ENCODE peak calls at places on chromosomes 12 and 14, in eight cellular contexts. One of them, this sample, is unnamed.
A peak's percentile ranks its signal among the peaks of the same experiment; 100 is the strongest.

GRCh38 chr12:63805704-63806672 is 26.3 kb downstream of the RXYLT1 start:
- DNase-seq in Peyer's patch: no peak
- DNase-seq in left lung: no peak
- DNase-seq in transverse colon: peak; percentile 37
- DNase-seq in progenitor cell of endocrine pancreas: no peak
- DNase-seq in AG04450: no peak
- DNase-seq in fibroblast of pulmonary artery: no peak
- DNase-seq in sigmoid colon: no peak
- DNase-seq in this sample: no peak

GRCh38 chr14:99006271-99006670 is 265.7 kb downstream of the BCL11B start:
- DNase-seq in Peyer's patch: no peak
- DNase-seq in left lung: no peak
- DNase-seq in transverse colon: no peak
- DNase-seq in progenitor cell of endocrine pancreas: no peak
- DNase-seq in AG04450: no peak
- DNase-seq in fibroblast of pulmonary artery: no peak
- DNase-seq in sigmoid colon: no peak
- DNase-seq in this sample: no peak

GRCh38 chr12:114311966-114312365 is 94.0 kb downstream of the TBX5 start:
- DNase-seq in Peyer's patch: no peak
- DNase-seq in left lung: no peak
- DNase-seq in transverse colon: no peak
- DNase-seq in progenitor cell of endocrine pancreas: no peak
- DNase-seq in AG04450: no peak
- DNase-seq in fibroblast of pulmonary artery: peak; percentile 3
- DNase-seq in sigmoid colon: no peak
- DNase-seq in this sample: no peak

GRCh38 chr12:26092706-26093105 is 32.1 kb downstream of the BHLHE41 start:
- DNase-seq in Peyer's patch: no peak
- DNase-seq in left lung: no peak
- DNase-seq in transverse colon: no peak
- DNase-seq in progenitor cell of endocrine pancreas: no peak
- DNase-seq in AG04450: no peak
- DNase-seq in fibroblast of pulmonary artery: peak; percentile 46
- DNase-seq in sigmoid colon: no peak
- DNase-seq in this sample: no peak

GRCh38 chr14:71397371-71397770 is 490.1 kb downstream of the PCNX1 start:
- DNase-seq in Peyer's patch: no peak
- DNase-seq in left lung: no peak
- DNase-seq in transverse colon: no peak
- DNase-seq in progenitor cell of endocrine pancreas: no peak
- DNase-seq in AG04450: no peak
- DNase-seq in fibroblast of pulmonary artery: no peak
- DNase-seq in sigmoid colon: no peak
- DNase-seq in this sample: no peak

GRCh38 chr14:35034440-35034833 is 11.6 kb upstream of the FAM177A1 start:
- DNase-seq in Peyer's patch: no peak
- DNase-seq in left lung: no peak
- DNase-seq in transverse colon: no peak
- DNase-seq in progenitor cell of endocrine pancreas: no peak
- DNase-seq in AG04450: no peak
- DNase-seq in fibroblast of pulmonary artery: no peak
- DNase-seq in sigmoid colon: no peak
- DNase-seq in this sample: no peak

GRCh38 chr12:28340261-28340660 is 150.0 kb downstream of the CCDC91 start:
- DNase-seq in Peyer's patch: no peak
- DNase-seq in left lung: no peak
- DNase-seq in transverse colon: no peak
- DNase-seq in progenitor cell of endocrine pancreas: no peak
- DNase-seq in AG04450: peak; percentile 13
- DNase-seq in fibroblast of pulmonary artery: peak; percentile 16
- DNase-seq in sigmoid colon: no peak
- DNase-seq in this sample: no peak

GRCh38 chr12:115984607-115985006 is 292.9 kb downstream of the MED13L start:
- DNase-seq in Peyer's patch: no peak
- DNase-seq in left lung: no peak
- DNase-seq in transverse colon: no peak
- DNase-seq in progenitor cell of endocrine pancreas: no peak
- DNase-seq in AG04450: no peak
- DNase-seq in fibroblast of pulmonary artery: no peak
- DNase-seq in sigmoid colon: no peak
- DNase-seq in this sample: no peak

GRCh38 chr12:1890810-1891209 is 27.6 kb downstream of the CACNA2D4 start:
- DNase-seq in Peyer's patch: no peak
- DNase-seq in left lung: no peak
- DNase-seq in transverse colon: no peak
- DNase-seq in progenitor cell of endocrine pancreas: no peak
- DNase-seq in AG04450: no peak
- DNase-seq in fibroblast of pulmonary artery: no peak
- DNase-seq in sigmoid colon: no peak
- DNase-seq in this sample: no peak

GRCh38 chr12:101582937-101583336 is 11.8 kb upstream of the MYBPC1 start:
- DNase-seq in Peyer's patch: no peak
- DNase-seq in left lung: no peak
- DNase-seq in transverse colon: no peak
- DNase-seq in progenitor cell of endocrine pancreas: no peak
- DNase-seq in AG04450: no peak
- DNase-seq in fibroblast of pulmonary artery: no peak
- DNase-seq in sigmoid colon: no peak
- DNase-seq in this sample: no peak

GRCh38 chr12:104686196-104686595 is 229.4 kb downstream of the CHST11 start:
- DNase-seq in Peyer's patch: no peak
- DNase-seq in left lung: no peak
- DNase-seq in transverse colon: no peak
- DNase-seq in progenitor cell of endocrine pancreas: no peak
- DNase-seq in AG04450: no peak
- DNase-seq in fibroblast of pulmonary artery: peak; percentile 47
- DNase-seq in sigmoid colon: no peak
- DNase-seq in this sample: no peak

GRCh38 chr14:32588448-32589320 is 259.6 kb downstream of the AKAP6 start:
- DNase-seq in Peyer's patch: no peak
- DNase-seq in left lung: no peak
- DNase-seq in transverse colon: no peak
- DNase-seq in progenitor cell of endocrine pancreas: no peak
- DNase-seq in AG04450: no peak
- DNase-seq in fibroblast of pulmonary artery: peak; percentile 80
- DNase-seq in sigmoid colon: no peak
- DNase-seq in this sample: no peak

GRCh38 chr14:61525293-61526011 is 169.9 kb upstream of the HIF1A start:
- DNase-seq in Peyer's patch: peak; percentile 65
- DNase-seq in left lung: peak; percentile 89
- DNase-seq in transverse colon: peak; percentile 38
- DNase-seq in progenitor cell of endocrine pancreas: no peak
- DNase-seq in AG04450: no peak
- DNase-seq in fibroblast of pulmonary artery: peak; percentile 88
- DNase-seq in sigmoid colon: peak; percentile 83
- DNase-seq in this sample: peak; percentile 73

GRCh38 chr12:111826316-111826715 is 15.7 kb upstream of the MAPKAPK5 start:
- DNase-seq in Peyer's patch: no peak
- DNase-seq in left lung: no peak
- DNase-seq in transverse colon: no peak
- DNase-seq in progenitor cell of endocrine pancreas: no peak
- DNase-seq in AG04450: no peak
- DNase-seq in fibroblast of pulmonary artery: no peak
- DNase-seq in sigmoid colon: no peak
- DNase-seq in this sample: no peak

GRCh38 chr14:77307099-77307496 is 13.6 kb downstream of the POMT2 start:
- DNase-seq in Peyer's patch: no peak
- DNase-seq in left lung: no peak
- DNase-seq in transverse colon: no peak
- DNase-seq in progenitor cell of endocrine pancreas: no peak
- DNase-seq in AG04450: no peak
- DNase-seq in fibroblast of pulmonary artery: no peak
- DNase-seq in sigmoid colon: no peak
- DNase-seq in this sample: no peak

GRCh38 chr12:109449845-109450532 is 27.1 kb downstream of the KCTD10 start:
- DNase-seq in Peyer's patch: no peak
- DNase-seq in left lung: no peak
- DNase-seq in transverse colon: peak; percentile 62
- DNase-seq in progenitor cell of endocrine pancreas: no peak
- DNase-seq in AG04450: no peak
- DNase-seq in fibroblast of pulmonary artery: no peak
- DNase-seq in sigmoid colon: no peak
- DNase-seq in this sample: no peak

GRCh38 chr14:24849471-24849870 is 200.5 kb downstream of the STXBP6 start:
- DNase-seq in Peyer's patch: no peak
- DNase-seq in left lung: no peak
- DNase-seq in transverse colon: no peak
- DNase-seq in progenitor cell of endocrine pancreas: no peak
- DNase-seq in AG04450: no peak
- DNase-seq in fibroblast of pulmonary artery: peak; percentile 30
- DNase-seq in sigmoid colon: no peak
- DNase-seq in this sample: no peak

GRCh38 chr14:64118892-64119291 is 175.3 kb downstream of the ESR2 start:
- DNase-seq in Peyer's patch: no peak
- DNase-seq in left lung: no peak
- DNase-seq in transverse colon: no peak
- DNase-seq in progenitor cell of endocrine pancreas: no peak
- DNase-seq in AG04450: no peak
- DNase-seq in fibroblast of pulmonary artery: no peak
- DNase-seq in sigmoid colon: no peak
- DNase-seq in this sample: no peak

GRCh38 chr14:64119535-64119934 is 174.6 kb downstream of the ESR2 start:
- DNase-seq in Peyer's patch: no peak
- DNase-seq in left lung: no peak
- DNase-seq in transverse colon: no peak
- DNase-seq in progenitor cell of endocrine pancreas: no peak
- DNase-seq in AG04450: no peak
- DNase-seq in fibroblast of pulmonary artery: no peak
- DNase-seq in sigmoid colon: no peak
- DNase-seq in this sample: no peak

GRCh38 chr14:64114796-64115195 is 179.4 kb downstream of the ESR2 start:
- DNase-seq in Peyer's patch: no peak
- DNase-seq in left lung: no peak
- DNase-seq in transverse colon: no peak
- DNase-seq in progenitor cell of endocrine pancreas: no peak
- DNase-seq in AG04450: no peak
- DNase-seq in fibroblast of pulmonary artery: no peak
- DNase-seq in sigmoid colon: no peak
- DNase-seq in this sample: no peak

GRCh38 chr14:64115401-64115800 is 178.8 kb downstream of the ESR2 start:
- DNase-seq in Peyer's patch: no peak
- DNase-seq in left lung: no peak
- DNase-seq in transverse colon: no peak
- DNase-seq in progenitor cell of endocrine pancreas: no peak
- DNase-seq in AG04450: no peak
- DNase-seq in fibroblast of pulmonary artery: no peak
- DNase-seq in sigmoid colon: no peak
- DNase-seq in this sample: no peak

GRCh38 chr14:64117671-64118402 is 176.3 kb downstream of the ESR2 start:
- DNase-seq in Peyer's patch: no peak
- DNase-seq in left lung: no peak
- DNase-seq in transverse colon: no peak
- DNase-seq in progenitor cell of endocrine pancreas: no peak
- DNase-seq in AG04450: no peak
- DNase-seq in fibroblast of pulmonary artery: peak; percentile 61
- DNase-seq in sigmoid colon: no peak
- DNase-seq in this sample: no peak
- TF ChIP-seq CTCF in Peyer's patch: no peak
- TF ChIP-seq CTCF in left lung: no peak
- TF ChIP-seq CTCF in transverse colon: no peak
- TF ChIP-seq CTCF in progenitor cell of endocrine pancreas: no peak
- TF ChIP-seq CTCF in AG04450: no peak
- TF ChIP-seq CTCF in fibroblast of pulmonary artery: no peak
- TF ChIP-seq CTCF in sigmoid colon: no peak
- TF ChIP-seq CTCF in this sample: no peak

GRCh38 chr14:94635143-94635542 is 23.0 kb downstream of the SERPINA3 start:
- DNase-seq in Peyer's patch: no peak
- DNase-seq in left lung: no peak
- DNase-seq in transverse colon: no peak
- DNase-seq in progenitor cell of endocrine pancreas: no peak
- DNase-seq in AG04450: no peak
- DNase-seq in fibroblast of pulmonary artery: no peak
- DNase-seq in sigmoid colon: no peak
- DNase-seq in this sample: no peak

GRCh38 chr14:94633116-94633515 is 20.9 kb downstream of the SERPINA3 start:
- DNase-seq in Peyer's patch: no peak
- DNase-seq in left lung: no peak
- DNase-seq in transverse colon: no peak
- DNase-seq in progenitor cell of endocrine pancreas: no peak
- DNase-seq in AG04450: no peak
- DNase-seq in fibroblast of pulmonary artery: no peak
- DNase-seq in sigmoid colon: peak; percentile 28
- DNase-seq in this sample: no peak

GRCh38 chr14:94638961-94639817 is 27.0 kb downstream of the SERPINA3 start:
- DNase-seq in Peyer's patch: no peak
- DNase-seq in left lung: no peak
- DNase-seq in transverse colon: no peak
- DNase-seq in progenitor cell of endocrine pancreas: no peak
- DNase-seq in AG04450: no peak
- DNase-seq in fibroblast of pulmonary artery: no peak
- DNase-seq in sigmoid colon: peak; percentile 22
- DNase-seq in this sample: no peak

GRCh38 chr14:94638330-94638729 is 26.1 kb downstream of the SERPINA3 start:
- DNase-seq in Peyer's patch: no peak
- DNase-seq in left lung: no peak
- DNase-seq in transverse colon: no peak
- DNase-seq in progenitor cell of endocrine pancreas: no peak
- DNase-seq in AG04450: no peak
- DNase-seq in fibroblast of pulmonary artery: no peak
- DNase-seq in sigmoid colon: peak; percentile 42
- DNase-seq in this sample: no peak

GRCh38 chr14:94636744-94637412 is 24.7 kb downstream of the SERPINA3 start:
- DNase-seq in Peyer's patch: no peak
- DNase-seq in left lung: no peak
- DNase-seq in transverse colon: no peak
- DNase-seq in progenitor cell of endocrine pancreas: no peak
- DNase-seq in AG04450: no peak
- DNase-seq in fibroblast of pulmonary artery: peak; percentile 40
- DNase-seq in sigmoid colon: no peak
- DNase-seq in this sample: no peak
- TF ChIP-seq CTCF in Peyer's patch: peak; percentile 13
- TF ChIP-seq CTCF in left lung: no peak
- TF ChIP-seq CTCF in transverse colon: no peak
- TF ChIP-seq CTCF in progenitor cell of endocrine pancreas: peak; percentile 47
- TF ChIP-seq CTCF in AG04450: peak; percentile 17
- TF ChIP-seq CTCF in fibroblast of pulmonary artery: peak; percentile 35
- TF ChIP-seq CTCF in sigmoid colon: no peak
- TF ChIP-seq CTCF in this sample: no peak

DNA sequence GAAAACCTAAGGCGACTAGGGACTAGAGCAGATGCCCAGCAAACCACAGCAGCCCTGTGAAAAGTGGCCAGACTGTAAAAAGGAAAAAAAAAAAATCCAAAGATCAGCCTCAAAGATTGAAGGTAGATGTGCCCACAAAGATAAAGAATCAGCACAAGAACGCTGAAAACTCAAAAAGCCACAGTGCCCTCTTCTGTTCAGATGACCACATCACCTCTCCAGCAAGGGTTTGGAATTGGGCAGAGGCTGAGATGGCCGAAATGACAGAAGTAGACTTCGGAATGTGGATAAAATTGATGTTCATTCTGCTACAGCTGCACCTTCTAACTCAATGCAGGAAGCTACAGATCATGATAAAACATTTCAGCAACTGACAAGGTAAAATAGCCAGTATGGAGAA is 154.4 kb downstream of the GPHN start:
- DNase-seq in Peyer's patch: no peak
- DNase-seq in left lung: no peak
- DNase-seq in transverse colon: no peak
- DNase-seq in progenitor cell of endocrine pancreas: no peak
- DNase-seq in AG04450: no peak
- DNase-seq in fibroblast of pulmonary artery: peak; percentile 52
- DNase-seq in sigmoid colon: no peak
- DNase-seq in this sample: no peak
- TF ChIP-seq CTCF in Peyer's patch: peak; percentile 12
- TF ChIP-seq CTCF in left lung: no peak
- TF ChIP-seq CTCF in transverse colon: no peak
- TF ChIP-seq CTCF in progenitor cell of endocrine pancreas: peak; percentile 48
- TF ChIP-seq CTCF in AG04450: peak; percentile 56
- TF ChIP-seq CTCF in fibroblast of pulmonary artery: peak; percentile 72
- TF ChIP-seq CTCF in sigmoid colon: no peak
- TF ChIP-seq CTCF in this sample: peak; percentile 35

GRCh38 chr14:96039633-96040311 is 610 bp downstream of the C14orf132 start:
- DNase-seq in Peyer's patch: no peak
- DNase-seq in left lung: no peak
- DNase-seq in transverse colon: no peak
- DNase-seq in progenitor cell of endocrine pancreas: peak; percentile 36
- DNase-seq in AG04450: no peak
- DNase-seq in fibroblast of pulmonary artery: peak; percentile 28
- DNase-seq in sigmoid colon: peak; percentile 70
- DNase-seq in this sample: peak; percentile 73
- TF ChIP-seq CTCF in Peyer's patch: no peak
- TF ChIP-seq CTCF in left lung: no peak
- TF ChIP-seq CTCF in transverse colon: no peak
- TF ChIP-seq CTCF in progenitor cell of endocrine pancreas: peak; percentile 52
- TF ChIP-seq CTCF in AG04450: peak; percentile 30
- TF ChIP-seq CTCF in fibroblast of pulmonary artery: no peak
- TF ChIP-seq CTCF in sigmoid colon: no peak
- TF ChIP-seq CTCF in this sample: peak; percentile 11